ENCODE peak calls at places on chromosome 14, in ten cellular contexts. L is kidney; S is astrocyte; B is mammary epithelial cell; G is ascending aorta; I is CD8-positive, alpha-beta memory T cell; D is CD4-positive, alpha-beta T cell; T is psoas muscle; U is upper lobe of right lung; A is effector memory CD4-positive, alpha-beta T cell. W is an unnamed sample.
A peak's percentile ranks its signal among the peaks of the same experiment; 100 is the strongest.

GRCh38 chr14:24409217-24409616 is 10.4 kb downstream of the NYNRIN start:
- DNase-seq in T (no peak), A (no peak), S (no peak), L (no peak), D (no peak), G (no peak), I (no peak), U (no peak), B (no peak), W (no peak)

GRCh38 chr14:21671371-21671770 is 2.2 kb downstream of the OR4E1 start:
- DNase-seq in B (no peak), D (no peak), S (no peak), I (no peak), U (no peak), L (no peak), T (no peak), G (no peak), A (no peak), W (no peak)

GRCh38 chr14:80618751-80619329 is 322.7 kb downstream of the CEP128 start:
- DNase-seq in B (no peak), D (no peak), L (no peak), A (no peak), T (no peak), I (no peak), G (no peak), U (no peak), S (no peak), W (no peak)

GRCh38 chr14:54652188-54652889 is 85.4 kb downstream of the SAMD4A start:
- DNase-seq in T (peak; percentile 89), A (no peak), B (peak; percentile 98), I (no peak), D (no peak), S (peak; percentile 100), G (peak; percentile 96), U (peak; percentile 75), L (peak; percentile 91), W (peak; percentile 10)

GRCh38 chr14:90499121-90499520 is 102.3 kb downstream of the CALM1 start:
- DNase-seq in B (no peak), G (peak; percentile 27), D (no peak), A (no peak), I (no peak), S (no peak), L (no peak), U (no peak), T (peak; percentile 8), W (no peak)

GRCh38 chr14:100402631-100403030 is 79.5 kb downstream of the SLC25A47 start:
- DNase-seq in D (no peak), S (no peak), G (no peak), T (no peak), U (peak; percentile 31), L (no peak), B (no peak), A (no peak), I (no peak), W (no peak)

GRCh38 chr14:94173885-94174621 is at the start of gene PPP4R4:
- DNase-seq in U (peak; percentile 97), D (peak; percentile 92), T (peak; percentile 87), I (peak; percentile 77), G (peak; percentile 92), B (peak; percentile 71), L (peak; percentile 94), A (peak; percentile 84), S (peak; percentile 47), W (peak; percentile 82)

GRCh38 chr14:67480011-67480410 is 8.5 kb downstream of the TMEM229B start:
- DNase-seq in I (no peak), B (no peak), S (no peak), A (no peak), T (no peak), L (peak; percentile 46), D (no peak), U (no peak), G (no peak), W (no peak)

GRCh38 chr14:44107156-44107555 is 399.9 kb downstream of the FSCB start:
- DNase-seq in L (no peak), S (no peak), I (no peak), B (peak; percentile 27), T (no peak), A (no peak), G (no peak), U (no peak), D (no peak), W (no peak)

GRCh38 chr14:99300190-99300589 is 28.2 kb upstream of the BCL11B start:
- DNase-seq in L (no peak), S (no peak), I (no peak), G (no peak), B (no peak), D (no peak), T (no peak), A (no peak), U (no peak), W (no peak)

GRCh38 chr14:68938515-68939423 is 40.3 kb downstream of the ACTN1 start:
- DNase-seq in I (no peak), A (no peak), B (no peak), L (peak; percentile 85), S (no peak), T (no peak), G (no peak), D (no peak), U (no peak), W (no peak)

GRCh38 chr14:68936476-68936875 is 42.6 kb downstream of the ACTN1 start:
- DNase-seq in S (no peak), U (no peak), D (no peak), L (peak; percentile 33), A (no peak), B (no peak), G (no peak), I (no peak), T (no peak), W (no peak)

GRCh38 chr14:68935761-68936209 is 43.3 kb downstream of the ACTN1 start:
- DNase-seq in S (peak; percentile 51), U (no peak), L (peak; percentile 75), G (peak; percentile 73), D (no peak), B (peak; percentile 42), A (no peak), T (no peak), I (no peak), W (no peak)

GRCh38 chr14:68937790-68938514 is 41.1 kb downstream of the ACTN1 start:
- DNase-seq in T (no peak), S (no peak), L (peak; percentile 84), A (no peak), D (no peak), B (peak; percentile 59), G (peak; percentile 88), U (no peak), I (no peak), W (no peak)

DNA sequence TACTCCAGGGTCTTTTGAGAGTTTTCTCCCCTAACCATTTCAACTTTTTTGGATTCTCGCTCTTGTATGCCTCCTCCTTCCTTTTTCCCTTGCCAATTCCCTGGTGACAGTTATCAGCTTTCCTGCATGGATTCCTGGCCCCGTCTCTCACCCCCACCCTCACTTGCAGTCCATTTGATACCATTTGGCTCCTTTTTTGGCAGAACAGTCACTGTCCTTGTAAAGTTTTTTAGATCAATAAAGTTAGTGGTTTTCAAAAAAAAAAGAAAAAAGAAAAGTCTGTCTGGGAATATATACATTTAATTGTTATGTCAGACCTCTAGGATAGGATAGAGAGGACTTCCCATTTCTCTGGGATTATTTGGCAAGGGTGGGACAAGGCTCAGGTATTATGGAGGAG is 42.1 kb downstream of the ACTN1 start:
- DNase-seq in L (no peak), U (no peak), I (no peak), G (no peak), B (no peak), T (no peak), D (no peak), S (no peak), A (no peak), W (no peak)
- H3K27ac ChIP-seq in L (no peak overlapping the region), U (peak overlapping the region; percentile 47), I (no peak overlapping the region), G (peak overlapping the region; percentile 93), B (no peak overlapping the region), T (peak overlapping the region; percentile 43), D (no peak overlapping the region), S (peak overlapping the region; percentile 32), A (no peak overlapping the region), W (peak overlapping the region; percentile 56)

GRCh38 chr14:31578266-31578665 is 17.1 kb downstream of the NUBPL start:
- DNase-seq in L (no peak), I (no peak), A (no peak), S (no peak), G (no peak), D (no peak), T (no peak), B (no peak), U (no peak), W (no peak)

GRCh38 chr14:31580234-31580633 is 19.0 kb downstream of the NUBPL start:
- DNase-seq in S (no peak), D (no peak), A (no peak), L (no peak), B (no peak), G (no peak), I (no peak), T (no peak), U (no peak), W (no peak)

GRCh38 chr14:31578792-31579191 is 17.6 kb downstream of the NUBPL start:
- DNase-seq in U (no peak), A (no peak), G (no peak), L (no peak), B (no peak), I (no peak), T (no peak), D (no peak), S (no peak), W (no peak)

GRCh38 chr14:31582286-31582691 is 21.1 kb downstream of the NUBPL start:
- DNase-seq in A (no peak), L (no peak), D (no peak), G (no peak), U (no peak), S (peak; percentile 85), B (no peak), T (no peak), I (no peak), W (no peak)

DNA sequence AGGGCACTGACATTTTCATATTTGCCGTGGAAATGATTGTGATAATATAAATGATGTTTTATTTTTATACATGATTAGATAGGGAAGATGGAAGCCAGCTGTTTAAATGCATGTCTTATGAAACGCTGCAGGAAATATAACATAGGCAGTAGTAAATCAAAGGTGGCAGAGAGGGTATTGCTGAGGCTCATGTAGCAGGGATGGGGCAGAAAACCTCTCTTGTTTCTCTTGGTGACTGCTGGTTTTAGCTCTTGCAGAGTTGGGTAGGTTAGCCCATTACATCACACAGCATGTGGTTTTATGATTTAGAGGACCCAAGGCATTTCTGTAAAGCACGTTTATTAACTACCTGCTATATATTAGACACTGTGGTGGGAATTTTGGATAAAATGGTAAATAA is 21.8 kb downstream of the NUBPL start:
- DNase-seq in D (no peak), L (no peak), B (no peak), U (no peak), T (no peak), I (no peak), S (no peak), G (no peak), A (no peak), W (no peak)
- H3K27ac ChIP-seq in D (no peak overlapping the region), L (no peak overlapping the region), B (no peak overlapping the region), U (no peak overlapping the region), T (no peak overlapping the region), I (no peak overlapping the region), S (no peak overlapping the region), G (no peak overlapping the region), A (no peak overlapping the region), W (peak overlapping the region; percentile 22)

GRCh38 chr14:103109789-103110415 is 13.4 kb upstream of the TNFAIP2 start:
- DNase-seq in S (peak; percentile 76), L (peak; percentile 92), B (no peak), T (peak; percentile 82), D (no peak), U (no peak), I (no peak), A (no peak), G (no peak), W (no peak)
- H3K27ac ChIP-seq in S (peak overlapping the region; percentile 71), L (peak overlapping the region; percentile 51), B (no peak overlapping the region), T (peak overlapping the region; percentile 89), D (no peak overlapping the region), U (peak overlapping the region; percentile 73), I (peak overlapping the region; percentile 38), A (no peak overlapping the region), G (peak overlapping the region; percentile 6), W (no peak overlapping the region)

GRCh38 chr14:35338731-35339405 is 46.7 kb downstream of the PSMA6 start:
- DNase-seq in G (no peak), T (no peak), U (no peak), B (no peak), S (no peak), L (no peak), A (no peak), I (no peak), D (no peak), W (no peak)
- H3K27ac ChIP-seq in G (peak overlapping the region; percentile 80), T (no peak overlapping the region), U (peak overlapping the region; percentile 94), B (no peak overlapping the region), S (no peak overlapping the region), L (no peak overlapping the region), A (no peak overlapping the region), I (no peak overlapping the region), D (no peak overlapping the region), W (no peak overlapping the region)